ENCODE peak calls at places on chromosomes 3 and 15, in six cellular contexts. One of them, this sample, is unnamed.

GRCh38 chr15:39133201-39133600 is 447.7 kb upstream of the THBS1 start:
- DNase-seq in CD4-positive, alpha-beta T cell: no peak
- DNase-seq in NB4: no peak
- DNase-seq in astrocyte of the cerebellum: peak; percentile 13
- DNase-seq in neural crest cell: no peak
- DNase-seq in CD8-positive, alpha-beta T cell: no peak
- DNase-seq in this sample: no peak

GRCh38 chr15:40746916-40747418 is 8.1 kb downstream of the RMDN3 start:
- DNase-seq in CD4-positive, alpha-beta T cell: no peak
- DNase-seq in NB4: peak; percentile 75
- DNase-seq in astrocyte of the cerebellum: no peak
- DNase-seq in neural crest cell: no peak
- DNase-seq in CD8-positive, alpha-beta T cell: no peak
- DNase-seq in this sample: no peak

GRCh38 chr3:177591371-177591770 is 394.1 kb upstream of the TBL1XR1 start:
- DNase-seq in CD4-positive, alpha-beta T cell: no peak
- DNase-seq in NB4: peak; percentile 38
- DNase-seq in astrocyte of the cerebellum: no peak
- DNase-seq in neural crest cell: no peak
- DNase-seq in CD8-positive, alpha-beta T cell: no peak
- DNase-seq in this sample: no peak

GRCh38 chr15:58805095-58805494 is 34.0 kb downstream of the MINDY2 start:
- DNase-seq in CD4-positive, alpha-beta T cell: no peak
- DNase-seq in NB4: peak; percentile 32
- DNase-seq in astrocyte of the cerebellum: no peak
- DNase-seq in neural crest cell: no peak
- DNase-seq in CD8-positive, alpha-beta T cell: no peak
- DNase-seq in this sample: no peak

GRCh38 chr3:126954141-126954845 is 28.6 kb upstream of the PLXNA1 start:
- DNase-seq in CD4-positive, alpha-beta T cell: no peak
- DNase-seq in NB4: no peak
- DNase-seq in astrocyte of the cerebellum: no peak
- DNase-seq in neural crest cell: no peak
- DNase-seq in CD8-positive, alpha-beta T cell: no peak
- DNase-seq in this sample: peak; percentile 62

GRCh38 chr3:117400303-117400702 is 690.7 kb downstream of the TUSC7 start:
- DNase-seq in CD4-positive, alpha-beta T cell: no peak
- DNase-seq in NB4: no peak
- DNase-seq in astrocyte of the cerebellum: no peak
- DNase-seq in neural crest cell: no peak
- DNase-seq in CD8-positive, alpha-beta T cell: no peak
- DNase-seq in this sample: no peak

GRCh38 chr3:188776447-188776846 is 395.3 kb upstream of the TPRG1 start:
- DNase-seq in CD4-positive, alpha-beta T cell: no peak
- DNase-seq in NB4: no peak
- DNase-seq in astrocyte of the cerebellum: peak; percentile 60
- DNase-seq in neural crest cell: no peak
- DNase-seq in CD8-positive, alpha-beta T cell: no peak
- DNase-seq in this sample: no peak

GRCh38 chr3:2354702-2355101 is 256.0 kb downstream of the CNTN4 start:
- DNase-seq in CD4-positive, alpha-beta T cell: no peak
- DNase-seq in NB4: no peak
- DNase-seq in astrocyte of the cerebellum: peak; percentile 49
- DNase-seq in neural crest cell: no peak
- DNase-seq in CD8-positive, alpha-beta T cell: no peak
- DNase-seq in this sample: no peak

GRCh38 chr3:79724206-79724605 is 43.6 kb downstream of the ROBO1 start:
- DNase-seq in CD4-positive, alpha-beta T cell: no peak
- DNase-seq in NB4: peak; percentile 9
- DNase-seq in astrocyte of the cerebellum: no peak
- DNase-seq in neural crest cell: no peak
- DNase-seq in CD8-positive, alpha-beta T cell: no peak
- DNase-seq in this sample: no peak

GRCh38 chr3:153182491-153182890 is 20.5 kb downstream of the RAP2B start:
- DNase-seq in CD4-positive, alpha-beta T cell: no peak
- DNase-seq in NB4: no peak
- DNase-seq in astrocyte of the cerebellum: no peak
- DNase-seq in neural crest cell: no peak
- DNase-seq in CD8-positive, alpha-beta T cell: no peak
- DNase-seq in this sample: no peak

GRCh38 chr3:291028-291427 is 94.5 kb downstream of the CHL1 start:
- DNase-seq in CD4-positive, alpha-beta T cell: no peak
- DNase-seq in NB4: no peak
- DNase-seq in astrocyte of the cerebellum: no peak
- DNase-seq in neural crest cell: no peak
- DNase-seq in CD8-positive, alpha-beta T cell: no peak
- DNase-seq in this sample: no peak

GRCh38 chr3:3137526-3137925 is 10.8 kb downstream of the TRNT1 start:
- DNase-seq in CD4-positive, alpha-beta T cell: no peak
- DNase-seq in NB4: no peak
- DNase-seq in astrocyte of the cerebellum: no peak
- DNase-seq in neural crest cell: no peak
- DNase-seq in CD8-positive, alpha-beta T cell: no peak
- DNase-seq in this sample: no peak

GRCh38 chr15:65924004-65924403 is 54.7 kb downstream of the RAB11A start:
- DNase-seq in CD4-positive, alpha-beta T cell: no peak
- DNase-seq in NB4: no peak
- DNase-seq in astrocyte of the cerebellum: no peak
- DNase-seq in neural crest cell: no peak
- DNase-seq in CD8-positive, alpha-beta T cell: no peak
- DNase-seq in this sample: no peak

GRCh38 chr3:190513409-190514162 is at the start of gene IL1RAP:
- DNase-seq in CD4-positive, alpha-beta T cell: peak; percentile 82
- DNase-seq in NB4: peak; percentile 97
- DNase-seq in astrocyte of the cerebellum: peak; percentile 70
- DNase-seq in neural crest cell: peak; percentile 77
- DNase-seq in CD8-positive, alpha-beta T cell: peak; percentile 78
- DNase-seq in this sample: peak; percentile 93

GRCh38 chr15:40463279-40463678 is 7.5 kb upstream of the CHST14 start:
- DNase-seq in CD4-positive, alpha-beta T cell: no peak
- DNase-seq in NB4: no peak
- DNase-seq in astrocyte of the cerebellum: no peak
- DNase-seq in neural crest cell: no peak
- DNase-seq in CD8-positive, alpha-beta T cell: no peak
- DNase-seq in this sample: no peak

GRCh38 chr15:84731774-84732173 is 15.8 kb upstream of the SEC11A start:
- DNase-seq in CD4-positive, alpha-beta T cell: no peak
- DNase-seq in NB4: no peak
- DNase-seq in astrocyte of the cerebellum: peak; percentile 98
- DNase-seq in neural crest cell: no peak
- DNase-seq in CD8-positive, alpha-beta T cell: no peak
- DNase-seq in this sample: no peak

GRCh38 chr3:187025656-187026320 is 95.5 kb downstream of the ST6GAL1 start:
- DNase-seq in CD4-positive, alpha-beta T cell: peak; percentile 31
- DNase-seq in NB4: no peak
- DNase-seq in astrocyte of the cerebellum: no peak
- DNase-seq in neural crest cell: no peak
- DNase-seq in CD8-positive, alpha-beta T cell: no peak
- DNase-seq in this sample: no peak

GRCh38 chr3:65950340-65951326 is 88.1 kb downstream of the MAGI1 start:
- DNase-seq in CD4-positive, alpha-beta T cell: no peak
- DNase-seq in NB4: no peak
- DNase-seq in astrocyte of the cerebellum: no peak
- DNase-seq in neural crest cell: no peak
- DNase-seq in CD8-positive, alpha-beta T cell: no peak
- DNase-seq in this sample: no peak

GRCh38 chr15:45645026-45645980 is 10.5 kb downstream of the SQOR start:
- DNase-seq in CD4-positive, alpha-beta T cell: no peak
- DNase-seq in NB4: peak; percentile 76
- DNase-seq in astrocyte of the cerebellum: no peak
- DNase-seq in neural crest cell: no peak
- DNase-seq in CD8-positive, alpha-beta T cell: no peak
- DNase-seq in this sample: no peak

GRCh38 chr15:30023798-30024295 is 58.9 kb upstream of the GOLGA8J start:
- DNase-seq in CD4-positive, alpha-beta T cell: no peak
- DNase-seq in NB4: no peak
- DNase-seq in astrocyte of the cerebellum: peak; percentile 53
- DNase-seq in neural crest cell: no peak
- DNase-seq in CD8-positive, alpha-beta T cell: no peak
- DNase-seq in this sample: no peak

GRCh38 chr3:180250172-180250571 is 213.4 kb upstream of the PEX5L start:
- DNase-seq in CD4-positive, alpha-beta T cell: no peak
- DNase-seq in NB4: no peak
- DNase-seq in astrocyte of the cerebellum: no peak
- DNase-seq in neural crest cell: no peak
- DNase-seq in CD8-positive, alpha-beta T cell: no peak
- DNase-seq in this sample: no peak

GRCh38 chr3:160400631-160401150 is 1.2 kb downstream of the SMC4 start:
- DNase-seq in CD4-positive, alpha-beta T cell: no peak
- DNase-seq in NB4: peak; percentile 47
- DNase-seq in astrocyte of the cerebellum: no peak
- DNase-seq in neural crest cell: peak; percentile 17
- DNase-seq in CD8-positive, alpha-beta T cell: peak; percentile 4
- DNase-seq in this sample: peak; percentile 19

GRCh38 chr3:38136272-38136806 is 588 bp downstream of the ACAA1 start:
- DNase-seq in CD4-positive, alpha-beta T cell: no peak
- DNase-seq in NB4: peak; percentile 59
- DNase-seq in astrocyte of the cerebellum: no peak
- DNase-seq in neural crest cell: no peak
- DNase-seq in CD8-positive, alpha-beta T cell: no peak
- DNase-seq in this sample: peak; percentile 49

DNA sequence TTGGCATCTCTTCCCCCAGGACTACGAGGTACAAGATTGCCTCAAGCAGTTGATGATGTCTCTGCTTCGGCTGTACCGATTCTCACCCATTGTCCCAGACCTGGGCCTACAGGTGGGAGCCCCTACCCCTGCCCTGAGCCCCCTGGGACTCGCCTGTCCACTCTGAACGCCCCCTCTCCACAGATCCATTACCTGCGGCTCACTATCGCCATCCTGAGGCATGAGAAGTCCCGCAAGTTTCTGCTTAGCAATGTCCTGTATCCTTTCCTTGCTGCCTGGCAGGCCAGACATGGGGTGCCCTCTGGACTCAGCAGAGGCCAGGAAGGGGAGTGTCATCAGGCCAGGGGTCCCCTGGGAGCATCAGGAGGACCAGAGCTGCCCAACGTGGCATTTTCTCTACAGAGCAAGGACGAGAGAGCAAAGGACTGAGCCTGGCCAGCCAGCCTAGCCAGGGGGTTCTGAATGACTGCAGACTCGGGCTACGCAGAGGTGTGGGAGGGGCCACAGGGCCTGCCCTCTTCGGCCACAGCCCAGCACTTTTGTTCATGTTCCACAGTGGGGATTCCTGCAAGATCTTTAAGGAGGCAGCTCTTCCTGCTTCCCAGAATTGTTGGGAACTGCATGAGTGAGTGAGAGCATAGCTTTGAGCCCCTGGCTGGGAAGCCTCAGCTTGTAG is 11.2 kb downstream of the RNF123 start:
- DNase-seq in CD4-positive, alpha-beta T cell: no peak
- DNase-seq in NB4: no peak
- DNase-seq in astrocyte of the cerebellum: no peak
- DNase-seq in neural crest cell: no peak
- DNase-seq in CD8-positive, alpha-beta T cell: no peak
- DNase-seq in this sample: no peak
- TF ChIP-seq CTCF in CD4-positive, alpha-beta T cell: no peak
- TF ChIP-seq CTCF in NB4: peak; percentile 19
- TF ChIP-seq CTCF in astrocyte of the cerebellum: no peak
- TF ChIP-seq CTCF in neural crest cell: no peak
- TF ChIP-seq CTCF in CD8-positive, alpha-beta T cell: no peak
- TF ChIP-seq CTCF in this sample: no peak

DNA sequence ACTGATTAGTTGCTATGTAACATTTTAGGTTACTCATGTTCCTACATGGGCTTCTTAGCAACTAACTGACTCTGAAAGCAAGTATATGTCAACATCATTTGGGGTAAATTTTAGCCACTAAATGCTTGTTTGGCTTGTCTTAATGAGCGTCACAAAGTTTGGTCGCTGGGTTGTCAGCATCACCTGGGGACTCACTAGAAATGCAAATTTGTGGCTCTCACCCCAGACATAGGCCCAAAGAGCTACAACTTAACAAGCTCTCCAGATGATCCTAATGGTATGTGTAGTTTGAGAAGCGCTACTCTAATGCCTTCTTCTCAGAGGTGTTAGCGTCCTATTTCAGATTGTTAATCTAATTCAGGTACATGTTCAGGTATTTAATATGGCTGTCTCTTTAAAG is 32.7 kb upstream of the CPOX start:
- DNase-seq in CD4-positive, alpha-beta T cell: no peak
- DNase-seq in NB4: no peak
- DNase-seq in astrocyte of the cerebellum: no peak
- DNase-seq in neural crest cell: no peak
- DNase-seq in CD8-positive, alpha-beta T cell: no peak
- DNase-seq in this sample: no peak
- TF ChIP-seq CTCF in CD4-positive, alpha-beta T cell: no peak
- TF ChIP-seq CTCF in NB4: no peak
- TF ChIP-seq CTCF in astrocyte of the cerebellum: no peak
- TF ChIP-seq CTCF in neural crest cell: no peak
- TF ChIP-seq CTCF in CD8-positive, alpha-beta T cell: no peak
- TF ChIP-seq CTCF in this sample: no peak

GRCh38 chr15:27483124-27483523 is 512.1 kb downstream of the GABRG3 start:
- DNase-seq in CD4-positive, alpha-beta T cell: no peak
- DNase-seq in NB4: no peak
- DNase-seq in astrocyte of the cerebellum: no peak
- DNase-seq in neural crest cell: no peak
- DNase-seq in CD8-positive, alpha-beta T cell: no peak
- DNase-seq in this sample: no peak

GRCh38 chr15:27487846-27488245 is 516.9 kb downstream of the GABRG3 start:
- DNase-seq in CD4-positive, alpha-beta T cell: no peak
- DNase-seq in NB4: no peak
- DNase-seq in astrocyte of the cerebellum: no peak
- DNase-seq in neural crest cell: no peak
- DNase-seq in CD8-positive, alpha-beta T cell: no peak
- DNase-seq in this sample: no peak

GRCh38 chr15:27486676-27487290 is 515.8 kb downstream of the GABRG3 start:
- DNase-seq in CD4-positive, alpha-beta T cell: no peak
- DNase-seq in NB4: no peak
- DNase-seq in astrocyte of the cerebellum: no peak
- DNase-seq in neural crest cell: no peak
- DNase-seq in CD8-positive, alpha-beta T cell: no peak
- DNase-seq in this sample: no peak

GRCh38 chr15:27486036-27486435 is 515.1 kb downstream of the GABRG3 start:
- DNase-seq in CD4-positive, alpha-beta T cell: no peak
- DNase-seq in NB4: no peak
- DNase-seq in astrocyte of the cerebellum: no peak
- DNase-seq in neural crest cell: no peak
- DNase-seq in CD8-positive, alpha-beta T cell: no peak
- DNase-seq in this sample: no peak

GRCh38 chr15:27485265-27485664 is 514.3 kb downstream of the GABRG3 start:
- DNase-seq in CD4-positive, alpha-beta T cell: no peak
- DNase-seq in NB4: no peak
- DNase-seq in astrocyte of the cerebellum: no peak
- DNase-seq in neural crest cell: no peak
- DNase-seq in CD8-positive, alpha-beta T cell: no peak
- DNase-seq in this sample: no peak
- TF ChIP-seq CTCF in CD4-positive, alpha-beta T cell: no peak
- TF ChIP-seq CTCF in NB4: peak; percentile 25
- TF ChIP-seq CTCF in astrocyte of the cerebellum: no peak
- TF ChIP-seq CTCF in neural crest cell: no peak
- TF ChIP-seq CTCF in CD8-positive, alpha-beta T cell: no peak
- TF ChIP-seq CTCF in this sample: no peak

GRCh38 chr15:63605816-63606215 is 8.6 kb downstream of the FBXL22 start:
- DNase-seq in CD4-positive, alpha-beta T cell: peak; percentile 58
- DNase-seq in NB4: peak; percentile 52
- DNase-seq in astrocyte of the cerebellum: no peak
- DNase-seq in neural crest cell: no peak
- DNase-seq in CD8-positive, alpha-beta T cell: peak; percentile 46
- DNase-seq in this sample: peak; percentile 49
- TF ChIP-seq CTCF in CD4-positive, alpha-beta T cell: no peak
- TF ChIP-seq CTCF in NB4: no peak
- TF ChIP-seq CTCF in astrocyte of the cerebellum: no peak
- TF ChIP-seq CTCF in neural crest cell: no peak
- TF ChIP-seq CTCF in CD8-positive, alpha-beta T cell: no peak
- TF ChIP-seq CTCF in this sample: no peak